ENCODE peak calls at places on chromosomes 5 and 9, in four cellular contexts. B, A, L and Y are unnamed samples.

GRCh38 chr9:99046068-99046467 is 58.8 kb upstream of the TGFBR1 start:
- DNase-seq in B (peak; percentile 38), A (no peak), L (no peak), Y (no peak)

GRCh38 chr9:34158362-34158869 is 20.4 kb upstream of the UBAP1 start:
- DNase-seq in B (peak; percentile 71), A (peak; percentile 79), L (no peak), Y (no peak)

GRCh38 chr5:96096724-96097123 is 135.1 kb upstream of the ELL2 start:
- DNase-seq in B (no peak), A (no peak), L (no peak), Y (no peak)

GRCh38 chr5:8093669-8094068 is 224.7 kb downstream of the MTRR start:
- DNase-seq in B (no peak), A (no peak), L (no peak), Y (no peak)

GRCh38 chr9:99368341-99369326 is 146.6 kb downstream of the SEC61B start:
- DNase-seq in B (no peak), A (no peak), L (peak; percentile 24), Y (peak; percentile 38)

GRCh38 chr9:6230037-6230778 is 14.6 kb downstream of the IL33 start:
- DNase-seq in B (no peak), A (no peak), L (no peak), Y (no peak)

GRCh38 chr9:121863931-121864330 is 212.5 kb downstream of the DAB2IP start:
- DNase-seq in B (no peak), A (no peak), L (no peak), Y (no peak)

GRCh38 chr9:110048976-110049698 is 158.8 kb downstream of the C9orf152 start:
- DNase-seq in B (no peak), A (no peak), L (no peak), Y (peak; percentile 31)

GRCh38 chr9:91857291-91857781 is 92.7 kb downstream of the ROR2 start:
- DNase-seq in B (peak; percentile 26), A (no peak), L (no peak), Y (peak; percentile 57)

GRCh38 chr5:172871982-172872381 is 37.9 kb downstream of the ERGIC1 start:
- DNase-seq in B (no peak), A (no peak), L (no peak), Y (no peak)

GRCh38 chr5:141958113-141958512 is at the start of gene PCDH12:
- DNase-seq in B (no peak), A (no peak), L (no peak), Y (peak; percentile 42)

GRCh38 chr5:168314735-168315411 is 23.4 kb downstream of the WWC1 start:
- DNase-seq in B (no peak), A (peak; percentile 97), L (no peak), Y (peak; percentile 59)

GRCh38 chr5:2430606-2431005 is 320.9 kb downstream of the IRX2 start:
- DNase-seq in B (no peak), A (no peak), L (no peak), Y (no peak)

DNA sequence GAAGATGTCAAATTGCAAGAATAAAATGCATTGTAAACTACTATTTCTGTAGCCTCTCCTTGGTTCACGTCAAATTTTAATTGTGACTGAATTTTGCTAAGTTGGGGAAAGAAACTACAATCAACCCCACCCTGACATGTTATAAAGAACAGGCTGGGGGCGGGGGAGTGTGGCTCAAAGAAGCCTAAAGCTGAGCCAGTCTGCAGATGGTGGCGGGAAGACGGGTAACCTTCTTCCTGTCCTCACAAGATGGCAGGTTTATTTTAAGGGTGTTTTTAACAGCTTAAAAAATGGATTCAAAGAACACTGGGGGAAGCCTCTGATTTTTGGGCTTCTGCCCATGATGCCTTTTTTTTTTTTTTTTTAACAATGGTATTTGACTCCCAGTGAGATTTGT is 68.5 kb upstream of the MELK start:
- DNase-seq in B (no peak), A (no peak), L (no peak), Y (no peak)
- H2AFZ ChIP-seq in B (no peak overlapping the region), A (peak overlapping the region; percentile 96), L (no peak overlapping the region), Y (peak overlapping the region; percentile 70)

GRCh38 chr9:1619915-1620705 is 395.0 kb upstream of the SMARCA2 start:
- DNase-seq in B (no peak), A (peak; percentile 2), L (no peak), Y (peak; percentile 51)
- TF ChIP-seq JUNB in B (no peak), A (no peak), L (no peak), Y (no peak)

GRCh38 chr5:108945094-108945493 is 197.4 kb downstream of the FER start:
- DNase-seq in B (no peak), A (no peak), L (no peak), Y (peak; percentile 27)
- H2AFZ ChIP-seq in B (no peak overlapping the region), A (no peak overlapping the region), L (no peak overlapping the region), Y (no peak overlapping the region)

GRCh38 chr5:138441221-138441620 is 2.4 kb downstream of the REEP2 start:
- DNase-seq in B (no peak), A (no peak), L (no peak), Y (no peak)

GRCh38 chr5:138439537-138440225 is 824 bp downstream of the REEP2 start:
- DNase-seq in B (no peak), A (no peak), L (no peak), Y (peak; percentile 41)

GRCh38 chr5:138438724-138439536 is at the start of gene REEP2:
- DNase-seq in B (peak; percentile 65), A (no peak), L (no peak), Y (peak; percentile 82)

GRCh38 chr5:138438003-138438723 is 694 bp upstream of the REEP2 start:
- DNase-seq in B (no peak), A (no peak), L (no peak), Y (no peak)

DNA sequence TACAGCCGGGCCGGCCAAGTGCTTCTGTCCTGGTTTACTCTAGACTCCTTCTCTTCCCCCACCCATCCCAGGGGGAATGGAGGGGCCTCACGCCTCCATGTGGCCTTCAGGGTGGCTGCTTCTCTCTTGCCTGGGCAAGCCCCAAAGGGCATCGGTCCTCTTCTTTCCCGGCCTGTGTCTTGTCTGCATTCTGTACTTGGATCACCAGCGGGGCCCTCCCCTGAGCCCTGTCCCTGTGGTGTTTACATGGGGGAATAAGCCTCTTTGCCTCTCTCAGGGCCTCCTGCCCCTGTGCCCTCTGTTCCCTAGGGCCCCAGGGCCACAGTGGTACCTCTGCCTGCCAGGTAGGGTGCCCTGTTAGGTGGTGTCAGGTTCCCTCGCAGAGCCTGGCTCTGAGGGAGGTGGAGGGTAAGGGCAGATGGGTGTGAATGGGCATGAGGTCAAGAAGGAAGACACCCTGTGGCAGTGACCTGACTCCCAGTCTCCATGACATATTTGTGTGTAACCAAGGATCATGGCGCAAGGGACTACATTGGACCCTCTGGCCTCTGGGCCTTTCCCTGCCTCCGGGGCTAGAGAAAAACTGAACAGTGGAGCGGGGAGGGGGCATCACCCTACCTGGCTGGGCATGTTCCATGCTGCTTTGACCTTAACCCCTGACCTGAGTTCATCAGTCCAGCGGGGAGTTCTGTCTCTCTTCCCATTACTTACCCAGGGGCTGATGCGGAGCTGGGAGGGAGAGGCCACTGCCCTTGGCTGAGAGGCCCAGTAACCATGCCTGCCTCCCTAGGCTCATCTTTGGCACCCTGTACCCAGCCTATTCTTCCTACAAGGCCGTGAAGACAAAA is 1.6 kb downstream of the REEP2 start:
- DNase-seq in B (no peak), A (no peak), L (no peak), Y (no peak)
- TF ChIP-seq JUNB in B (no peak), A (no peak), L (no peak), Y (no peak)

GRCh38 chr9:72039532-72039931 is 20.9 kb downstream of the C9orf57 start:
- DNase-seq in B (no peak), A (no peak), L (peak; percentile 2), Y (no peak)
- H2AFZ ChIP-seq in B (no peak overlapping the region), A (no peak overlapping the region), L (no peak overlapping the region), Y (peak overlapping the region; percentile 34)

GRCh38 chr5:177405805-177406204 is 3.6 kb downstream of the F12 start:
- DNase-seq in B (no peak), A (no peak), L (no peak), Y (no peak)
- TF ChIP-seq JUNB in B (no peak), A (no peak), L (no peak), Y (no peak)

DNA sequence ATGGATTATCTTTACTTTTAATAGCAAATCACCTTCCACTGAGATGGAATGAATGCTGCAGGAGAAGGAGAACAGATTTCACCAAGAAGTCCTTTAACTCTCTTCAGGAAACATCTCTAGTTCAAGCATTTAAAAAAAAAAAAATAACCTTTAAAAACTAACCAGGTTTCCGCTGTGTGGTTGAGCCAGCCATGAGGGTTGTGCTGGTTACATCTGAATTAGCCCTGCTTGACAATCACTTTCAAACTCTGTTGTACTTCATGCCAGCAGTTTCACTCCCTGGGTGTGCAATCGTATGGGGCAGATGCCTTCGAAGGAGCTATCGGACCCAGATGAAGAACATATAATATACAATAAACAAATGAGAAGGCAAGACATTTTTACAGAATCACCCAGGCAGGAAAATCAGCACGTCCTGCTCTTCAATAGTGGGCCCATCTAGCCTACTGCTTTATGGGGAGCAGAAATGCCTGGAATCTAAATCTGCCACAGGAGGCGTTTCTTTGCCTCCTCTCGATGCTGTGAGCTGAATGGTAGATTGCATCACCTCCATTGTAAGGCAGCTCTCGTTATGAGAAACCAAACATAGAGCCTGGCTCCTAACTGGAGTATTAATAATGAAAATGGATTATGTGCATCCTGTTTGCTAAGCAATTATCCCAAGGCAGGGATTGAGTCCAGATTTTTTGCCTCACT is 143.5 kb upstream of the SMARCA2 start:
- DNase-seq in B (no peak), A (peak; percentile 4), L (no peak), Y (peak; percentile 77)
- H2AFZ ChIP-seq in B (no peak overlapping the region), A (no peak overlapping the region), L (peak overlapping the region; percentile 34), Y (peak overlapping the region; percentile 84)

DNA sequence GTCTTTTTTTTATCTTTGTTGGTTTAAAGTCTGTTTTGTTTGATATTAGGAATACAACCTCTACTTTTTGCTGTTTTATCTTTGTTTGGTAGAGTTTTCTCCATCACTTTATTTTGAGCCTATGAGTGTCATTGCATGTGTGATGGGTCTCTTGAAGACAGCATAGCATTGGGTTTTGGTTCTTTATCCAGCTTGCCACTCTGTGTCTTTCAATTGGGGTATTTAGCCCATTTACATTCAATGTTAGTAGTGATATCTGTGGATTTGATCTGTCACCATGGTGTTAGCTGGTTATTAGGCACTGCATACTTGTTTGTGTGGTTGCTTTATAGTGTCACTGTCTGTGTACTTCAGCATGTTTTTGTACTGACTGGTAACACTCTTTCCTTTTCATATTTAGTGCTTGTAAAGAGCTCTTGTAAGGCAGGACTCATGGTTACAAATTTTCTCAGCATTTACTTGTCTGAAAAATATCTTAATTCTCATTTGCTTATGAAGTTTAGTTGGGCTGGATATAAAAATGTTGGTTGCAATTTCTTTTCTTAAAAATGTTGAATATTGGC is 845.5 kb downstream of the TLE4 start:
- DNase-seq in B (no peak), A (no peak), L (no peak), Y (no peak)
- TF ChIP-seq JUNB in B (no peak), A (no peak), L (no peak), Y (no peak)